ENCODE peak calls at places on chromosome 2, in six cellular contexts. D is hepatocyte, M is AG04450, C is AG09309, Y is pancreas, Q is IMR-90. G is an unnamed sample.
A peak's percentile ranks its signal among the peaks of the same experiment; 100 is the strongest.

GRCh38 chr2:183665976-183666375 is 541.7 kb downstream of the NUP35 start:
- DNase-seq in C (no peak), D (no peak), Y (no peak), M (no peak), Q (no peak), G (no peak)

GRCh38 chr2:219851801-219852481 is 224.5 kb downstream of the SLC4A3 start:
- DNase-seq in D (peak; percentile 24), C (no peak), Y (no peak), Q (peak; percentile 23), M (no peak), G (no peak)

GRCh38 chr2:70418514-70418913 is 116.6 kb upstream of the FAM136A start:
- DNase-seq in Q (no peak), C (no peak), M (no peak), Y (no peak), D (no peak), G (no peak)

GRCh38 chr2:68412127-68412819 is 47.2 kb downstream of the PLEK start:
- DNase-seq in C (no peak), Q (no peak), Y (no peak), D (no peak), M (no peak), G (no peak)

GRCh38 chr2:134206573-134206972 is 47.3 kb upstream of the MGAT5 start:
- DNase-seq in Q (peak; percentile 66), M (no peak), D (no peak), Y (no peak), C (no peak), G (no peak)

GRCh38 chr2:207879536-207879935 is 109.8 kb upstream of the FZD5 start:
- DNase-seq in Y (no peak), M (peak; percentile 4), C (no peak), D (no peak), Q (peak; percentile 46), G (no peak)

GRCh38 chr2:170030040-170030439 is 147.9 kb upstream of the MYO3B start:
- DNase-seq in Q (no peak), Y (no peak), D (no peak), C (no peak), M (no peak), G (no peak)

GRCh38 chr2:181462032-181462431 is 4.8 kb downstream of the ITGA4 start:
- DNase-seq in D (no peak), Y (no peak), C (no peak), M (no peak), Q (peak; percentile 6), G (no peak)

GRCh38 chr2:151857650-151858049 is 29.4 kb upstream of the ARL5A start:
- DNase-seq in Y (no peak), M (no peak), C (no peak), Q (no peak), D (no peak), G (peak; percentile 43)

GRCh38 chr2:48584551-48584950 is 33.1 kb upstream of the GTF2A1L start:
- DNase-seq in M (no peak), D (no peak), Y (no peak), Q (no peak), C (no peak), G (no peak)

GRCh38 chr2:191749181-191749540 is 71.2 kb downstream of the NABP1 start:
- DNase-seq in D (no peak), Q (no peak), Y (no peak), M (no peak), C (no peak), G (no peak)

GRCh38 chr2:81389203-81389602 is 1084.7 kb upstream of the LRRTM1 start:
- DNase-seq in Q (no peak), D (no peak), Y (no peak), C (no peak), M (no peak), G (no peak)

GRCh38 chr2:176653856-176654443 is 384.7 kb downstream of the MTX2 start:
- DNase-seq in Y (no peak), Q (peak; percentile 55), C (peak; percentile 27), D (peak; percentile 85), M (peak; percentile 4), G (no peak)

GRCh38 chr2:209579236-209579749 is 155.4 kb downstream of the MAP2 start:
- DNase-seq in C (no peak), D (no peak), M (no peak), Q (no peak), Y (no peak), G (no peak)

GRCh38 chr2:29110916-29111315 is 4.3 kb upstream of the CLIP4 start:
- DNase-seq in Y (no peak), M (no peak), D (peak; percentile 23), Q (peak; percentile 36), C (no peak), G (no peak)

GRCh38 chr2:134799936-134800335 is 38.5 kb upstream of the ACMSD start:
- DNase-seq in Q (no peak), M (no peak), C (no peak), D (no peak), Y (no peak), G (peak; percentile 4)

GRCh38 chr2:173961346-173961705 is 3.8 kb downstream of the SP3 start:
- DNase-seq in M (no peak), D (no peak), Q (peak; percentile 67), C (no peak), Y (no peak), G (no peak)

GRCh38 chr2:38215993-38216392 is 140.0 kb upstream of the CYP1B1 start:
- DNase-seq in Q (no peak), Y (no peak), D (no peak), C (no peak), M (no peak), G (no peak)

DNA sequence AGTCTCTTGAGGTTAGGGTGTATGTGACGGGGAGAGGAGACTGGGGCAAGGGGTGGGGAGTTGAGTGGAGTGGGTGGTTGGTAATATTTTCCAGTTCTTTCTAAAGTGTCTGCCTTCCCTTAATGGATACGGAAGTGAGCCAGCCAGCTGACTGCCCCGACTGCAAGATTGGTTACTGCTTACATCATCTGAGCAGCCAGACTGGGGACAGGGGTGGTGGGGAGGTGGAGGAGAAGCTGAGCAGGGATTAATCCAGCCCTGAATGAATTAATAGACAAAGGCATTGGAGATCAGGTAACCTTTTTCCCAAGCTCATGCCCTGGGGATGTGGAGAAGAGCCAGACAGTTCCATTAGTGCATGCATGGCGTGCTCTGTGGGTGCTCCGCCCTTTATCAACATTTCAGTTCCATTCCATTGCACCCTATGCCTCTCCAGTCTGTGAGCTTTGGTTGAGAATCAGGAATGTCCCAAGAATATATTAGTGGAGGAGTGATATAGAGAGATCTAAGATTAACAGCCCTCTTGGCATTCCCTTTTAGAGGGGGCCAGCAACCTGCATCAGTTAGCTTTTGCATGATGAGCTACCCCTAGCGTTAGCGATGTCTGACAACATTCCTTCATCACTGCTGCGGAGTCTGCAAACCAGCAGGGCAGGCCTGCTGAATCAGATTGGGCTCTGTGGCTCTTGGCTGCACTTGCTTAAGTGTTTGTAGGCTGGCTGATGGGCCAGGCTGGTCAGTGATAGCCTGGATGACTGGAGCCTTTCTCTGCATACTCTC is 67.5 kb downstream of the TNP1 start:
- DNase-seq in Y (no peak), M (no peak), Q (peak; percentile 48), C (peak; percentile 77), D (peak; percentile 45), G (peak; percentile 77)
- TF ChIP-seq CTCF in Y (no peak), M (peak; percentile 8), Q (no peak), C (peak; percentile 34), D (no peak), G (peak; percentile 43)

GRCh38 chr2:109029444-109030193 is 40.6 kb upstream of the EDAR start:
- DNase-seq in C (no peak), Y (no peak), M (no peak), Q (no peak), D (no peak), G (no peak)

GRCh38 chr2:109031481-109032228 is 42.6 kb upstream of the EDAR start:
- DNase-seq in Q (peak; percentile 3), M (no peak), Y (peak; percentile 78), C (no peak), D (peak; percentile 66), G (no peak)

GRCh38 chr2:109033171-109033570 is 44.2 kb upstream of the EDAR start:
- DNase-seq in D (no peak), Y (no peak), C (no peak), M (no peak), Q (no peak), G (no peak)

GRCh38 chr2:109030870-109031480 is 42.0 kb upstream of the EDAR start:
- DNase-seq in Y (no peak), M (no peak), C (no peak), D (no peak), Q (no peak), G (no peak)

DNA sequence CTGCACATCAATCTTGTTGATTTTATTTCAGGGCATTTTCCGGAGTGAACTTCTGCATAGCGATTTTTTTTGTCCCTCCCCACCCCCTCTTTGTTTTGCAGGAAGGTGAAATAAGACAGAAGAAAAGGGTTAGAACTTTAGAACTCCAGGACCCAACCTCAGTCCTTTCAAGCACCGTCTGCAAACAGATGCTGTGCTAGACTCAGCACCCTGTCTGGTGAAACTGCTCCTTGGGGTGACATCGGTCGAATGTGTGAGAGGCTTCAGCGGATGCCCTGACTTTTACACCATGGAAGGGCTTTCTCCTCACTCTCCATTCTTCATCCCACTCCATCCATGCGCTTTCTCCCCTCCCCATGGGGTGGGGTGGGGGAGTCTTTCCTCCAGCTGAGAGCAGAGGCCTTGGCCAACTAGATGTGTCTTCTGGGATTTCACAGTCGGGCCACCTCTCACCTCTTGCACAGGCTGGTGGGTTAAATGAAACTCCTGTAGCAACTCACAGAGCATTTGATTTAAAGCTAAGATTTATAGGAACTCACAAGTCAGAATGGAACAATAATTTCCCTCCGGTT is 43.3 kb upstream of the EDAR start:
- DNase-seq in Y (no peak), C (no peak), D (no peak), M (no peak), Q (no peak), G (no peak)
- H3K4me3 ChIP-seq in Y (peak overlapping the region; percentile 52), C (no peak overlapping the region), D (peak overlapping the region; percentile 34), M (no peak overlapping the region), Q (no peak overlapping the region), G (peak overlapping the region; percentile 56)

GRCh38 chr2:227365833-227366232 is 13.3 kb downstream of the TM4SF20 start:
- DNase-seq in C (no peak), Q (peak; percentile 28), D (no peak), Y (no peak), M (no peak), G (no peak)

GRCh38 chr2:227360351-227360750 is 18.8 kb downstream of the TM4SF20 start:
- DNase-seq in Y (no peak), M (no peak), D (no peak), C (no peak), Q (no peak), G (no peak)

GRCh38 chr2:227366861-227367800 is 12.0 kb downstream of the TM4SF20 start:
- DNase-seq in Y (no peak), M (peak; percentile 55), Q (peak; percentile 84), C (peak; percentile 82), D (no peak), G (no peak)

GRCh38 chr2:227363756-227364155 is 15.3 kb downstream of the TM4SF20 start:
- DNase-seq in Y (no peak), M (no peak), C (no peak), Q (no peak), D (no peak), G (no peak)
- TF ChIP-seq CTCF in Y (no peak), M (no peak), C (peak; percentile 24), Q (peak; percentile 6), D (peak; percentile 14), G (peak; percentile 44)

GRCh38 chr2:180158961-180159360 is 151.9 kb upstream of the CWC22 start:
- DNase-seq in Q (no peak), D (no peak), C (no peak), Y (no peak), M (no peak), G (no peak)

GRCh38 chr2:180159921-180160320 is 152.8 kb upstream of the CWC22 start:
- DNase-seq in Y (no peak), M (no peak), C (no peak), Q (no peak), D (no peak), G (no peak)

GRCh38 chr2:180156651-180157050 is 149.6 kb upstream of the CWC22 start:
- DNase-seq in C (no peak), Y (no peak), D (no peak), M (no peak), Q (no peak), G (no peak)

GRCh38 chr2:180161415-180161814 is 154.3 kb upstream of the CWC22 start:
- DNase-seq in M (no peak), C (no peak), Y (no peak), D (no peak), Q (no peak), G (no peak)
- H3K4me3 ChIP-seq in M (no peak overlapping the region), C (no peak overlapping the region), Y (no peak overlapping the region), D (no peak overlapping the region), Q (no peak overlapping the region), G (no peak overlapping the region)

G was measured in epithelial cell of proximal tubule.